ENCODE peak calls at places on chromosomes 7 and 10, in six cellular contexts. N is PC-3, V is lower leg skin, Z is fibroblast of lung, I is cardiac muscle cell, B is A549. O is an unnamed sample.
A peak's percentile ranks its signal among the peaks of the same experiment; 100 is the strongest.

GRCh38 chr7:18778594-18778993 is 283.0 kb downstream of the HDAC9 start:
- DNase-seq in N (peak; percentile 23), V (no peak), Z (peak; percentile 15), I (no peak), B (no peak), O (no peak)

GRCh38 chr7:29502133-29502532 is 61.5 kb upstream of the PRR15 start:
- DNase-seq in N (no peak), V (no peak), Z (no peak), I (no peak), B (no peak), O (no peak)

GRCh38 chr7:131509781-131510180 is 46.6 kb downstream of the PODXL start:
- DNase-seq in N (no peak), V (no peak), Z (no peak), I (no peak), B (no peak), O (no peak)

GRCh38 chr10:35961501-35961900 is 319.4 kb upstream of the FZD8 start:
- DNase-seq in N (peak; percentile 71), V (no peak), Z (no peak), I (no peak), B (no peak), O (no peak)

GRCh38 chr10:109166935-109167334 is 756.4 kb downstream of the XPNPEP1 start:
- DNase-seq in N (peak; percentile 4), V (no peak), Z (no peak), I (no peak), B (no peak), O (no peak)

GRCh38 chr10:7045891-7046599 is 364.8 kb downstream of the SFMBT2 start:
- DNase-seq in N (no peak), V (no peak), Z (no peak), I (no peak), B (no peak), O (no peak)

GRCh38 chr10:119215371-119215770 is 8.0 kb downstream of the GRK5 start:
- DNase-seq in N (no peak), V (no peak), Z (no peak), I (no peak), B (no peak), O (no peak)

GRCh38 chr10:89425000-89425399 is 10.6 kb downstream of the IFIT5 start:
- DNase-seq in N (no peak), V (no peak), Z (no peak), I (no peak), B (no peak), O (no peak)

GRCh38 chr7:102077081-102077480 is 209.6 kb upstream of the SH2B2 start:
- DNase-seq in N (no peak), V (no peak), Z (no peak), I (no peak), B (no peak), O (peak; percentile 32)

GRCh38 chr10:117686606-117687005 is 144.1 kb downstream of the EMX2 start:
- DNase-seq in N (peak; percentile 40), V (no peak), Z (no peak), I (no peak), B (no peak), O (no peak)

GRCh38 chr7:70797109-70797514 is 334.8 kb upstream of the GALNT17 start:
- DNase-seq in N (no peak), V (no peak), Z (no peak), I (peak; percentile 39), B (no peak), O (no peak)

GRCh38 chr10:128540806-128541739 is 414.9 kb upstream of the MKI67 start:
- DNase-seq in N (no peak), V (no peak), Z (no peak), I (peak; percentile 50), B (no peak), O (no peak)

GRCh38 chr10:14360951-14361350 is 30.2 kb upstream of the FRMD4A start:
- DNase-seq in N (no peak), V (no peak), Z (no peak), I (no peak), B (no peak), O (no peak)

GRCh38 chr7:139762886-139763285 is 14.9 kb downstream of the HIPK2 start:
- DNase-seq in N (no peak), V (no peak), Z (peak; percentile 86), I (no peak), B (no peak), O (no peak)

GRCh38 chr7:16804674-16805439 is at the start of gene AGR2:
- DNase-seq in N (peak; percentile 93), V (peak; percentile 63), Z (no peak), I (no peak), B (peak; percentile 85), O (no peak)

GRCh38 chr10:8416755-8417154 is 362.3 kb downstream of the GATA3 start:
- DNase-seq in N (no peak), V (no peak), Z (no peak), I (no peak), B (no peak), O (no peak)

GRCh38 chr7:37921340-37921805 is 933 bp downstream of the EPDR1 start:
- DNase-seq in N (peak; percentile 48), V (no peak), Z (no peak), I (peak; percentile 52), B (peak; percentile 76), O (no peak)

GRCh38 chr7:37921876-37922275 is 1.4 kb downstream of the EPDR1 start:
- DNase-seq in N (no peak), V (no peak), Z (no peak), I (no peak), B (no peak), O (no peak)

GRCh38 chr7:37920619-37921339 is at the start of gene EPDR1:
- DNase-seq in N (peak; percentile 78), V (peak; percentile 28), Z (no peak), I (peak; percentile 66), B (peak; percentile 89), O (no peak)

GRCh38 chr7:37918526-37918925 is 1.9 kb upstream of the SFRP4 start:
- DNase-seq in N (no peak), V (no peak), Z (no peak), I (no peak), B (no peak), O (no peak)

GRCh38 chr7:37920305-37920618 is 178 bp upstream of the EPDR1 start:
- DNase-seq in N (no peak), V (no peak), Z (no peak), I (no peak), B (no peak), O (no peak)
- TF ChIP-seq CTCF in N (no peak), V (no peak), Z (no peak), I (no peak), B (no peak), O (no peak)

DNA sequence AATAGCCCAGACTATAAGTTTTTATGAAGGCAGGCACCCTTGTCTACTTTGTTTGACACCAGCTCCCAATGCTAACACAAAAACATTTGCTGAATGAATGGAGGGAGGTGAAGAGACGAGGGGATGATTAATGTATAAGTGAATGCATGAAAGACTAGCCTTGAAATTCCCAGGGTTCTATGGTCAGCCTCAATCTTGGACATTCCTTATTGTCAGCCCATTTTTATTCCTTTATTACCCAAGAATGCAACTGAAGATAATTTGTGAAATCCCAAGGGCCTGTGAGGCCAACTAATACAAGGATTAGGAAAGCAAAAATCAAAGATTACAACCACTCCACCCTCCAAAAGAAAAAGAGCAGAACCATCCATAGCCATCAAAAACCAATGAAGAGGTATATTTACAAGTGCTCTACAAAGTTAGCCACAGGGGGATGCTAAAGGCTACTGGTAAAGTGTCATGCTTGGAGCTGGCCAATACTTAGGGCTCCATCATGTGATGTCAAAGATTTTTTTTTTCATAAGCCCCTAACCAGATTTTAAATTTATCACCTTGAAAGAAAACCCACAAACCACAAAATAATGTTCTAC is 40.0 kb upstream of the ASAH2 start:
- DNase-seq in N (peak; percentile 58), V (no peak), Z (peak; percentile 49), I (no peak), B (no peak), O (no peak)
- TF ChIP-seq CTCF in N (peak; percentile 78), V (no peak), Z (peak; percentile 54), I (peak; percentile 55), B (peak; percentile 12), O (no peak)

DNA sequence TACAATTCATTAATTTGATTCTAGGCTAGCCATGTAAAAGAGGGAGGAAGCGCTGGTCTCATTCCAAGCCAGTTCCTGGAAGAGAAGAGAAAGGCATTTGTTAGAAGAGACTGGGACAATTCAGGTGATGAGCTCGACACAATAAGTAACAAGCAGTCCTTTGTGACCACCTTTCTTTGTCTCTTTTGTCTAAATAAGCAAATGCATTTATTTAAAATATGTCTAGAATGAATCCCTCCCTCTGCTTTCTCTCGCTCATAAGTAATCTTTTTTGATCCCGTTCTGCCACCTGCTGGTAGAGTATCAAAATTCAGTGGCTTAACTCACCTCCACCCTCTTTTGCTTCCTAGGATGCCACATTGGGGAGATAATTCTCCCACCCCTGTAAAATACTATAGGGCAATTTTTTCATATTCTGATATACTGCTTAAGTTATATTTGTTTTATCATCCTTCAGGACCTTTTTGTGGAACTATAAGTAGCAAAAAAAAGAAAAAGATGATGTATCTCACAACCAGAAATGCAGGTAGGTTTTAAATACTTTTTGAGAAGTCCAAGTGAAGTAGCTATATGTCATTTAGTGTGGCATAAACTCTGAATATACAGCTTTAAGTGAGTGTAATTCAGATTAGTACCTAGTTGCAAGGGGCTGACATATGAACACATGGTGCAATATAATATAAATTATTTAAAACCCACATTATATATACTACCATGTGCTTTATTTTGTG is 91.5 kb downstream of the GSDME start:
- DNase-seq in N (peak; percentile 71), V (peak; percentile 23), Z (peak; percentile 75), I (peak; percentile 60), B (peak; percentile 44), O (no peak)
- TF ChIP-seq CTCF in N (peak; percentile 79), V (no peak), Z (peak; percentile 66), I (peak; percentile 62), B (peak; percentile 87), O (peak; percentile 59)

GRCh38 chr7:50631639-50632038 is 66.4 kb upstream of the DDC start:
- DNase-seq in N (no peak), V (no peak), Z (no peak), I (peak; percentile 10), B (no peak), O (no peak)

GRCh38 chr7:50634378-50634777 is 69.2 kb upstream of the DDC start:
- DNase-seq in N (no peak), V (no peak), Z (no peak), I (no peak), B (no peak), O (no peak)

GRCh38 chr7:50631100-50631499 is 65.9 kb upstream of the DDC start:
- DNase-seq in N (no peak), V (no peak), Z (no peak), I (no peak), B (no peak), O (no peak)

GRCh38 chr7:50633414-50633710 is 68.2 kb upstream of the DDC start:
- DNase-seq in N (no peak), V (no peak), Z (no peak), I (no peak), B (no peak), O (no peak)

DNA sequence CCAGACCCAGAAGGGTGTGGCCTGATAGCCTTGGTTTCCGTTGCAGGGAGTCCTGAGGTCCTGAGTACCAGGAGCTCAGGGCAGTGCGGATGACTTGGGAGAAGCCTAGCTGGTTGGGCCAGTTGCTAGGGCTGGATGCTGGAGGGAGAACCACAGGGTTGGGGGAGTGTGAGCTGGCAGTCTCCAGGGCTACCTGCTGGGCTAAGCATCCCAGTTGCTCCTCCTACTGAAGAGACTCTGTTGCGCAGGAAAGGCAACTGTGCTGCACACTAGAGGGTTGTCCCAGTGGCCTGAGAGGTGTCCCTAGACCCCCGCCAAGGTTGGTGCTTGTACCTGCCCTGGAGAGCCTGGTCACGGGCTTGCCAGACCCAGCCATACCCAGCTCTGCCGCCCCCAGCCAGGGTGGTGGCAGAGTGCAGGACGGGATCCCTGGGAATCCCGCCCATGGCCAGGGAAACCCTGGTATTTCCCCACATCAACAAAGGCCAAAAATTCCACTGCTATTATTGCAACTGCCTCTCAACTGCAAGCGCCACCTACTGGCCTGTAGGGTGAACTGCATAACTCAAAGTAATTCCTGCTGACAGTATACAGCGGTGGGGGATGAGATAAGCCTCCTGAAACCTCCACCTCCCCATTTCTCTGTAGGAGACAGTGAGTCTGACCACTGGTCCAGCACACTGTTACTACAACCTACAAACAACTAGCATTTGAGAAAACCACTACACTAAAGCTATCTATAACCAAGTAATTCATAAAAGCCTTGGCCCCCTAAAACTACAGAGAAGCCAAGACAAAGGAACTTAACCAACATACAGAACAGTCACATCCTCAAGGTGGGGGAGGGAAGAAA is 67.6 kb upstream of the DDC start:
- DNase-seq in N (peak; percentile 69), V (peak; percentile 17), Z (peak; percentile 63), I (peak; percentile 44), B (peak; percentile 48), O (no peak)
- TF ChIP-seq CTCF in N (peak; percentile 85), V (no peak), Z (peak; percentile 92), I (peak; percentile 87), B (peak; percentile 61), O (peak; percentile 36)

O was measured in suprapubic skin.